ENCODE peak calls at places on chromosomes 1 and 21, in nine cellular contexts. W is RWPE1; X is posterior cingulate gyrus; D is testis; K is EH; Z is cardiac fibroblast; G is A549; Q is NCI-H1930; M is activated T-cell treated with anti-CD3 and anti-CD28 coated beads, Interleukin-2, amount 50 U/mL, for 4 hours. R is an unnamed sample.

GRCh38 chr1:81032973-81033425 is 767.7 kb upstream of the ADGRL2 start:
- DNase-seq in X (no peak), D (no peak), Q (peak), Z (no peak), W (no peak), G (no peak), M (no peak), K (no peak), R (no peak)

GRCh38 chr1:226690460-226690982 is 48.6 kb downstream of the ITPKB start:
- DNase-seq in K (no peak), W (no peak), Z (peak), M (no peak), D (no peak), G (no peak), X (no peak), Q (no peak), R (no peak)

GRCh38 chr1:20358761-20359263 is 68.1 kb downstream of the VWA5B1 start:
- DNase-seq in W (peak), Z (peak), K (peak), Q (no peak), D (peak), M (no peak), X (no peak), G (peak), R (no peak)

GRCh38 chr1:6554907-6555778 is at the start of gene TAS1R1:
- DNase-seq in X (peak), M (no peak), D (peak), Q (no peak), W (no peak), Z (peak), G (no peak), K (peak), R (no peak)

GRCh38 chr1:43582162-43582566 is 51.5 kb downstream of the PTPRF start:
- DNase-seq in K (peak), X (peak), Z (peak), M (peak), D (no peak), G (peak), W (peak), Q (no peak), R (no peak)

GRCh38 chr1:27592600-27593340 is 11.2 kb downstream of the AHDC1 start:
- DNase-seq in M (no peak), W (no peak), D (no peak), Q (no peak), G (no peak), X (no peak), Z (no peak), K (no peak), R (no peak)

GRCh38 chr1:47871799-47872353 is 125.3 kb downstream of the TRABD2B start:
- DNase-seq in D (peak), X (no peak), G (peak), W (peak), Q (no peak), M (no peak), K (no peak), Z (no peak), R (no peak)

GRCh38 chr1:201896951-201897391 is 8.3 kb downstream of the SHISA4 start:
- DNase-seq in G (peak), K (peak), D (no peak), M (no peak), W (no peak), Z (peak), Q (no peak), X (no peak), R (no peak)

GRCh38 chr1:9321480-9321849 is 28.8 kb downstream of the SPSB1 start:
- DNase-seq in G (no peak), W (peak), M (no peak), K (peak), D (peak), X (no peak), Z (peak), Q (no peak), R (no peak)

GRCh38 chr21:44800103-44800502 is 1.5 kb downstream of the UBE2G2 start:
- DNase-seq in Z (peak), M (no peak), W (peak), K (peak), Q (no peak), X (no peak), G (peak), D (no peak), R (no peak)

GRCh38 chr1:9867408-9868243 is 42.4 kb downstream of the CTNNBIP1 start:
- DNase-seq in K (peak), X (peak), Z (peak), M (peak), W (peak), Q (peak), D (peak), G (peak), R (peak)

GRCh38 chr21:33945652-33946270 is 30.2 kb upstream of the ATP5PO start:
- DNase-seq in G (no peak), K (no peak), W (no peak), M (no peak), D (no peak), X (no peak), Z (no peak), Q (no peak), R (no peak)

GRCh38 chr1:194076646-194077045 is 890.2 kb upstream of the B3GALT2 start:
- DNase-seq in G (no peak), W (no peak), M (no peak), D (no peak), Z (peak), K (peak), Q (no peak), X (no peak), R (no peak)

GRCh38 chr1:169124459-169124858 is 18.0 kb downstream of the ATP1B1 start:
- DNase-seq in W (no peak), G (no peak), M (no peak), D (no peak), Z (no peak), Q (no peak), K (no peak), X (no peak), R (no peak)

GRCh38 chr1:43789604-43790288 is 82.4 kb downstream of the ST3GAL3 start:
- DNase-seq in D (no peak), G (no peak), M (no peak), Z (no peak), X (no peak), W (no peak), K (no peak), Q (no peak), R (no peak)

GRCh38 chr1:66250483-66250882 is 283.5 kb upstream of the SGIP1 start:
- DNase-seq in X (no peak), W (no peak), Q (no peak), D (no peak), K (no peak), G (no peak), M (no peak), Z (peak), R (no peak)

GRCh38 chr1:161305872-161306519 is 3.8 kb downstream of the MPZ start:
- DNase-seq in D (peak), M (peak), W (peak), K (peak), X (peak), G (no peak), Q (no peak), Z (peak), R (peak)

GRCh38 chr1:233790662-233791371 is 113.7 kb upstream of the SLC35F3 start:
- DNase-seq in Z (peak), G (peak), D (peak), X (peak), Q (no peak), K (peak), M (peak), W (peak), R (peak)

GRCh38 chr1:61043010-61043820 is 39.1 kb upstream of the NFIA start:
- DNase-seq in G (peak), Z (peak), M (peak), D (peak), X (peak), K (peak), Q (no peak), W (peak), R (peak)

GRCh38 chr1:10250663-10251062 is 40.3 kb downstream of the KIF1B start:
- DNase-seq in M (no peak), Z (no peak), D (no peak), Q (no peak), X (no peak), K (no peak), G (no peak), W (no peak), R (no peak)

GRCh38 chr1:107652976-107653375 is 312.0 kb downstream of the VAV3 start:
- DNase-seq in Q (no peak), X (no peak), G (no peak), M (no peak), K (no peak), W (no peak), Z (no peak), D (no peak), R (no peak)

GRCh38 chr1:225953315-225953714 is 12.3 kb upstream of the LEFTY2 start:
- DNase-seq in X (no peak), K (no peak), Z (no peak), W (no peak), Q (no peak), D (no peak), M (no peak), G (no peak), R (no peak)

GRCh38 chr1:168485048-168485447 is 58.7 kb downstream of the XCL2 start:
- DNase-seq in M (peak), W (no peak), K (peak), Z (peak), Q (no peak), D (peak), X (no peak), G (no peak), R (no peak)

GRCh38 chr1:33163621-33164071 is 18.2 kb downstream of the TRIM62 start:
- DNase-seq in Q (no peak), W (no peak), Z (peak), X (no peak), G (no peak), D (no peak), K (peak), M (no peak), R (no peak)

GRCh38 chr21:41152149-41152548 is 15.8 kb upstream of the BACE2 start:
- DNase-seq in Z (no peak), G (no peak), X (no peak), M (no peak), Q (no peak), D (no peak), W (no peak), K (no peak), R (no peak)

R was measured in iPS DF 6.9.